ENCODE peak calls at places on chromosomes 7 and 10, in four cellular contexts. F is KBM-7, A is glutamatergic neuron, E is NCI-H1092 treated with DMSO at 0.1 percent for 48 hours. B is an unnamed sample.

GRCh38 chr10:104472505-104472904 is 118.9 kb downstream of the CFAP58 start:
- DNase-seq in A (no peak), F (no peak), E (no peak), B (no peak)

GRCh38 chr7:95246935-95247370 is 77.4 kb downstream of the PON1 start:
- DNase-seq in E (peak), A (peak), F (peak), B (peak)

GRCh38 chr10:69338547-69339450 is 60.5 kb downstream of the HK1 start:
- DNase-seq in F (no peak), A (no peak), E (no peak), B (no peak)

GRCh38 chr7:18119985-18120384 is 92.3 kb upstream of the PRPS1L1 start:
- DNase-seq in E (no peak), F (no peak), A (no peak), B (peak)

GRCh38 chr10:132096863-132097478 is 31.2 kb downstream of the JAKMIP3 start:
- DNase-seq in A (no peak), E (no peak), F (no peak), B (no peak)

GRCh38 chr7:69599879-69600764 is 1.8 kb downstream of the AUTS2 start:
- DNase-seq in A (peak), F (peak), E (peak), B (peak)

GRCh38 chr10:652226-652625 is 37.2 kb downstream of the DIP2C start:
- DNase-seq in E (no peak), F (no peak), A (no peak), B (peak)

GRCh38 chr10:6274040-6274439 is 71.3 kb downstream of the PFKFB3 start:
- DNase-seq in F (peak), A (no peak), E (no peak), B (no peak)

GRCh38 chr10:84076047-84076388 is 63.3 kb upstream of the GHITM start:
- DNase-seq in A (no peak), E (no peak), F (no peak), B (no peak)

GRCh38 chr7:158420591-158421340 is 166.9 kb downstream of the PTPRN2 start:
- DNase-seq in F (no peak), A (no peak), E (no peak), B (no peak)

GRCh38 chr7:158843775-158844174 is 12.6 kb upstream of the DYNC2I1 start:
- DNase-seq in A (no peak), E (no peak), F (no peak), B (no peak)

GRCh38 chr7:114784177-114784576 is 137.7 kb upstream of the MDFIC start:
- DNase-seq in F (no peak), E (no peak), A (no peak), B (no peak)

GRCh38 chr7:54995631-54996340 is 23.0 kb upstream of the EGFR start:
- DNase-seq in A (no peak), F (peak), E (no peak), B (no peak)

GRCh38 chr10:30963994-30964930 is 67.4 kb downstream of the ZNF438 start:
- DNase-seq in E (no peak), F (no peak), A (no peak), B (no peak)